ENCODE peak calls at places on chromosome 19, in five cellular contexts. E is AG04450, O is fibroblast of mammary gland, Z is dorsolateral prefrontal cortex, U is fibroblast of lung. I is an unnamed sample.

GRCh38 chr19:31415322-31415721 is 66.1 kb upstream of the TSHZ3 start:
- DNase-seq in O (no peak), E (no peak), U (no peak), Z (no peak), I (no peak)

GRCh38 chr19:1626417-1627010 is 21.3 kb upstream of the UQCR11 start:
- DNase-seq in E (no peak), U (no peak), Z (no peak), O (peak), I (no peak)

GRCh38 chr19:14198384-14199376 is 7.3 kb downstream of the ADGRL1 start:
- DNase-seq in O (no peak), U (no peak), E (no peak), Z (no peak), I (no peak)

GRCh38 chr19:45508931-45509691 is 1.8 kb downstream of the VASP start:
- DNase-seq in Z (no peak), E (no peak), U (peak), O (peak), I (no peak)

GRCh38 chr19:3606174-3606689 is 443 bp downstream of the TBXA2R start:
- DNase-seq in U (no peak), Z (no peak), O (no peak), E (no peak), I (no peak)

GRCh38 chr19:36207605-36208252 is 6.7 kb downstream of the ZNF565 start:
- DNase-seq in U (no peak), O (no peak), E (no peak), Z (no peak), I (no peak)

GRCh38 chr19:41691268-41691970 is 3.3 kb upstream of the CEACAM7 start:
- DNase-seq in Z (no peak), E (no peak), O (peak), U (no peak), I (no peak)

GRCh38 chr19:7968008-7968795 is 24.7 kb upstream of the TIMM44 start:
- DNase-seq in E (no peak), O (no peak), Z (no peak), U (no peak), I (no peak)

GRCh38 chr19:31342926-31343325 is 6.3 kb downstream of the TSHZ3 start:
- DNase-seq in O (peak), Z (no peak), E (no peak), U (no peak), I (no peak)

GRCh38 chr19:31284621-31285020 is 64.6 kb downstream of the TSHZ3 start:
- DNase-seq in Z (no peak), E (no peak), O (no peak), U (no peak), I (no peak)

GRCh38 chr19:15511671-15512424 is 3.5 kb downstream of the CYP4F22 start:
- DNase-seq in O (no peak), E (no peak), U (no peak), Z (no peak), I (no peak)

GRCh38 chr19:2982983-2983350 is 5.6 kb downstream of the TLE6 start:
- DNase-seq in U (peak), O (peak), Z (peak), E (peak), I (peak)

GRCh38 chr19:18021121-18021755 is 13.3 kb downstream of the ARRDC2 start:
- DNase-seq in Z (peak), E (no peak), U (peak), O (peak), I (peak)

GRCh38 chr19:1364070-1364719 is 19.5 kb upstream of the NDUFS7 start:
- DNase-seq in O (peak), Z (no peak), E (no peak), U (no peak), I (no peak)

GRCh38 chr19:1068111-1069001 is 1.4 kb downstream of the ARHGAP45 start:
- DNase-seq in E (no peak), Z (no peak), O (no peak), U (no peak), I (no peak)

GRCh38 chr19:6866646-6867255 is 20.6 kb upstream of the ADGRE1 start:
- DNase-seq in O (no peak), E (no peak), Z (no peak), U (no peak), I (no peak)

GRCh38 chr19:55667511-55667910 is 7.5 kb upstream of the EPN1 start:
- DNase-seq in E (no peak), O (no peak), U (no peak), Z (no peak), I (no peak)

GRCh38 chr19:43798546-43799409 is 3.5 kb downstream of the LYPD5 start:
- DNase-seq in Z (peak), O (no peak), E (no peak), U (peak), I (no peak)

GRCh38 chr19:8615813-8616596 is 5.5 kb upstream of the ADAMTS10 start:
- DNase-seq in Z (no peak), O (peak), U (peak), E (no peak), I (no peak)

GRCh38 chr19:38411041-38411712 is 8.3 kb downstream of the FAM98C start:
- DNase-seq in U (no peak), O (no peak), Z (no peak), E (no peak), I (no peak)
- TF ChIP-seq CTCF in U (no peak), O (no peak), Z (no peak), E (no peak), I (no peak)

GRCh38 chr19:34960940-34961679 is 2.9 kb downstream of the ZNF792 start:
- DNase-seq in Z (no peak), U (no peak), O (no peak), E (no peak), I (no peak)
- H3K4me3 ChIP-seq in Z (no peak), U (no peak), O (no peak), E (no peak), I (no peak)

DNA sequence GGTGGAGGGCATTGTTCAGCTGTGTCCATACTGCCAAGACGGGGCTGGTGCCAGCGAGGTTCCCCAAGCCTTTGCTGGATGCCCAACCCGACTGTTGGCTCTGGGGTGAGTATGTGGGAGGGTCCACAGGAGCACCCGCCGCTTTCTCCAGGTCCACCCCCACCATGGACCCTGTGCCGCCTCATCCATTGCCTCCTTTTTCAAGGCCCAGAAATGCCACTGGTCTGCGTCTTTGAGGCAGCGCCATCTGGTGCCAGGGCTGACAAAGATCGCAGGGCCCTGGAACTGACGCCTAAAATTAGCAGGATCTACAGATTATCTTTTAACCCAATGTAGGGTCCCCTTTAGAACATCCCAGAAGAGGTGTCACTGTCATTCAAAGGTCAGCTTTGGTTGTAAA is 34.6 kb downstream of the NFIX start:
- DNase-seq in Z (peak), U (no peak), E (no peak), O (no peak), I (no peak)
- TF ChIP-seq CTCF in Z (peak), U (peak), E (peak), O (peak), I (peak)

GRCh38 chr19:10625003-10625761 is at the start of gene SLC44A2:
- DNase-seq in Z (peak), U (peak), E (no peak), O (peak), I (no peak)
- H3K4me3 ChIP-seq in Z (peak), U (peak), E (peak), O (peak), I (peak)

DNA sequence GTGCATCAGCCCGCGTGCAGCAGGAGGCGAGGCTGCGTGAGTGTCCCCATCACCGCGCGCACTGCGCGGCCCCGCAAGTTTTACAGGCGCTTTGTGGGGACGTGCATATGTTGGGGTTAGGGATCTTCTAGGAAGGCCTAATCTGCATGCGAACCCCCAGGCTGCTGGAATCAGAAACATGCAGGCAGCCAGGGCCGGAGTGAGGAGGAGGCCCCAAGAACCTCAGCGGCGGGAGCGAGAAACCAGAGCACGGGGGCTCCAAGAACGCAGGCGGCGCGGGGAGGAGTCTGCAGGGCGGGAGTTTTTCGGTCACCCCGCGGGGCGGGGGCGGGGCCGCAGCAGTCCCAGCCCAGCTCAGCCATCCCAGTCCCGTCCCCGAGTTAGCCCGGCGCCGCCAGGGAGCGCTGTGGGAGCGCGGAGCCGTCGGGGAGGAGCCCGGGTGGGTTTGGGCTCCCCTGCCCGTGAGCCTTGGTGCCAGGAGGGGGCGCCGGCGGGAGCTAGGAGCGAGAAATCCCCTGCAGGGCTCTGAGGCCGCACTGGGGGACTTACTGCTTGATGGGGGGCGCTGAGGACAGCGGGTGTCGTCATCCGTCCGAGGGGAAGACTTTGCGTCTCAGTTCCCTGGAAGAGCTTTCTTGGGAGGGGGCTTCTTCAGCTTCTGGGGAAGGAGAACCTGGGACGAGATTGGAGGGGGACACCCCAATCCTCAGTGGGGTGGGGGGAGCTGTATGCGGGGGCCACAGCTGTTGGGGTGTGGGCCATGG is 933 bp upstream of the NRTN start:
- DNase-seq in Z (no peak), U (peak), O (peak), E (peak), I (no peak)
- TF ChIP-seq CTCF in Z (peak), U (peak), O (peak), E (peak), I (peak)

GRCh38 chr19:51000981-51001380 is 423 bp downstream of the KLK8 start:
- DNase-seq in U (no peak), Z (no peak), O (no peak), E (no peak), I (no peak)

GRCh38 chr19:51002542-51003311 is 1.3 kb upstream of the KLK8 start:
- DNase-seq in O (peak), Z (no peak), E (no peak), U (no peak), I (no peak)

GRCh38 chr19:51001495-51001894 is at the start of gene KLK8:
- DNase-seq in O (no peak), E (no peak), U (no peak), Z (no peak), I (no peak)

GRCh38 chr19:51003316-51003715 is 1.9 kb upstream of the KLK8 start:
- DNase-seq in Z (no peak), U (no peak), O (no peak), E (no peak), I (no peak)

GRCh38 chr19:51002101-51002532 is 713 bp upstream of the KLK8 start:
- DNase-seq in Z (no peak), U (no peak), E (no peak), O (no peak), I (no peak)
- H3K4me3 ChIP-seq in Z (no peak), U (no peak), E (no peak), O (no peak), I (no peak)

GRCh38 chr19:40162104-40162503 is 29.1 kb upstream of the MAP3K10 start:
- DNase-seq in Z (no peak), E (no peak), U (no peak), O (no peak), I (no peak)

GRCh38 chr19:40163541-40164129 is 27.6 kb upstream of the MAP3K10 start:
- DNase-seq in E (no peak), Z (no peak), O (no peak), U (no peak), I (no peak)

GRCh38 chr19:40159744-40160143 is 31.5 kb upstream of the MAP3K10 start:
- DNase-seq in O (no peak), U (no peak), E (no peak), Z (no peak), I (no peak)

DNA sequence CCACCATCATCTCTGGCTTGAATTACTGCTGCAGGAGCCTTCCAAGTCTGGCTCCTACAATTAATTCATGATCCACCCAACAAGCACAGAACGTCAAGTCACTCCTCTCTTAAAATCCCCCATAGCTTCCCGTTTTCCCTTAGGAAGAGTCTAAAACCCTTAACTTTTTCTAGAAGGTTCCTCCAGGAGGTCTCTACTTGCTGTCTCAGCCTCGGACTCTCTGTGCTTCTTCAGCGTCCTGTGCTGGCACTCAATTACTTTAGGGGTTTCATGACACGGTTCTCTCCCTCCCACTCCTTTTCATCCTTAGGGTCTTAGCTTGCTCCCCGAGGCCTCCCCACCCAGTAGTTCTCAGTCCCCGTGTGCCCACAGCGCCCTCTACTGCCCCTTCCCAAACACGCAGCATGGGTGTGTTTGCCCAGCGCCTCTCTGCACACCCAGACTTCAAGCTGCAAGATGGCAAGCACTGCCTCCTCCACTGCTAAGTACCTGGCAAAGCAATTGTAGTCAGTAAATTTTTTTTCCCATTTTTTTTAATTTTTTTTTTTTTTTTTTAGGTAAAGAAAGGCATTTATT is 25.8 kb upstream of the MAP3K10 start:
- DNase-seq in O (peak), E (no peak), Z (peak), U (peak), I (no peak)
- TF ChIP-seq CTCF in O (peak), E (peak), Z (peak), U (peak), I (peak)

I was measured in BJ.